ENCODE peak calls at places on chromosomes 11 and 22, in ten cellular contexts. One of them, this sample, is unnamed. For H3K27me3, the result is how much of the 10 kb centered on the place peaks cover.

GRCh38 chr11:68831124-68831523 is 10.6 kb downstream of the CPT1A start:
- DNase-seq in RWPE2: no peak
- DNase-seq in prostate gland: no peak
- DNase-seq in ovary: no peak
- DNase-seq in bronchial epithelial cell: no peak
- DNase-seq in IMR-90: no peak
- DNase-seq in dorsolateral prefrontal cortex: no peak
- DNase-seq in GM23338: no peak
- DNase-seq in pancreas: no peak
- DNase-seq in left ventricle myocardium inferior: no peak
- DNase-seq in this sample: no peak

GRCh38 chr11:111403021-111403725 is 24.1 kb upstream of the POU2AF1 start:
- DNase-seq in dorsolateral prefrontal cortex: no peak
- DNase-seq in bronchial epithelial cell: no peak
- DNase-seq in pancreas: no peak
- DNase-seq in GM23338: no peak
- DNase-seq in RWPE2: no peak
- DNase-seq in ovary: no peak
- DNase-seq in prostate gland: no peak
- DNase-seq in IMR-90: no peak
- DNase-seq in left ventricle myocardium inferior: no peak
- DNase-seq in this sample: no peak

GRCh38 chr11:133081020-133081419 is 451.3 kb downstream of the OPCML start:
- DNase-seq in IMR-90: no peak
- DNase-seq in dorsolateral prefrontal cortex: no peak
- DNase-seq in pancreas: no peak
- DNase-seq in RWPE2: no peak
- DNase-seq in GM23338: peak
- DNase-seq in left ventricle myocardium inferior: no peak
- DNase-seq in prostate gland: no peak
- DNase-seq in bronchial epithelial cell: no peak
- DNase-seq in ovary: no peak
- DNase-seq in this sample: no peak

GRCh38 chr22:31586137-31586920 is 75.7 kb downstream of the PISD start:
- DNase-seq in bronchial epithelial cell: no peak
- DNase-seq in prostate gland: no peak
- DNase-seq in GM23338: no peak
- DNase-seq in left ventricle myocardium inferior: no peak
- DNase-seq in IMR-90: peak
- DNase-seq in pancreas: no peak
- DNase-seq in dorsolateral prefrontal cortex: no peak
- DNase-seq in RWPE2: no peak
- DNase-seq in ovary: no peak
- DNase-seq in this sample: peak

GRCh38 chr22:39985383-39986045 is 9.2 kb upstream of the FAM83F start:
- DNase-seq in pancreas: no peak
- DNase-seq in left ventricle myocardium inferior: no peak
- DNase-seq in GM23338: no peak
- DNase-seq in ovary: no peak
- DNase-seq in bronchial epithelial cell: peak
- DNase-seq in RWPE2: no peak
- DNase-seq in prostate gland: no peak
- DNase-seq in IMR-90: no peak
- DNase-seq in dorsolateral prefrontal cortex: no peak
- DNase-seq in this sample: no peak

GRCh38 chr22:40313007-40313406 is 33.3 kb upstream of the ADSL start:
- DNase-seq in bronchial epithelial cell: no peak
- DNase-seq in prostate gland: no peak
- DNase-seq in ovary: no peak
- DNase-seq in dorsolateral prefrontal cortex: no peak
- DNase-seq in GM23338: no peak
- DNase-seq in IMR-90: no peak
- DNase-seq in pancreas: no peak
- DNase-seq in RWPE2: no peak
- DNase-seq in left ventricle myocardium inferior: no peak
- DNase-seq in this sample: no peak

GRCh38 chr11:68857037-68857586 is 15.4 kb upstream of the CPT1A start:
- DNase-seq in left ventricle myocardium inferior: no peak
- DNase-seq in prostate gland: no peak
- DNase-seq in GM23338: no peak
- DNase-seq in pancreas: no peak
- DNase-seq in bronchial epithelial cell: no peak
- DNase-seq in IMR-90: no peak
- DNase-seq in RWPE2: no peak
- DNase-seq in ovary: no peak
- DNase-seq in dorsolateral prefrontal cortex: no peak
- DNase-seq in this sample: no peak

GRCh38 chr11:12921580-12922157 is 87.4 kb upstream of the RASSF10 start:
- DNase-seq in IMR-90: no peak
- DNase-seq in prostate gland: no peak
- DNase-seq in GM23338: peak
- DNase-seq in RWPE2: no peak
- DNase-seq in left ventricle myocardium inferior: no peak
- DNase-seq in ovary: no peak
- DNase-seq in dorsolateral prefrontal cortex: no peak
- DNase-seq in bronchial epithelial cell: no peak
- DNase-seq in pancreas: no peak
- DNase-seq in this sample: no peak

GRCh38 chr22:20061481-20061861 is 18.6 kb upstream of the DGCR8 start:
- DNase-seq in RWPE2: peak
- DNase-seq in left ventricle myocardium inferior: no peak
- DNase-seq in pancreas: no peak
- DNase-seq in GM23338: no peak
- DNase-seq in dorsolateral prefrontal cortex: peak
- DNase-seq in bronchial epithelial cell: peak
- DNase-seq in ovary: no peak
- DNase-seq in IMR-90: peak
- DNase-seq in prostate gland: no peak
- DNase-seq in this sample: no peak

GRCh38 chr22:23524226-23524625 is 55.9 kb downstream of the IGLL1 start:
- DNase-seq in GM23338: no peak
- DNase-seq in ovary: no peak
- DNase-seq in dorsolateral prefrontal cortex: no peak
- DNase-seq in IMR-90: no peak
- DNase-seq in RWPE2: no peak
- DNase-seq in pancreas: no peak
- DNase-seq in left ventricle myocardium inferior: no peak
- DNase-seq in bronchial epithelial cell: no peak
- DNase-seq in prostate gland: no peak
- DNase-seq in this sample: no peak

GRCh38 chr11:129061466-129062194 is 119.0 kb upstream of the TP53AIP1 start:
- DNase-seq in prostate gland: no peak
- DNase-seq in GM23338: no peak
- DNase-seq in IMR-90: peak
- DNase-seq in ovary: no peak
- DNase-seq in bronchial epithelial cell: peak
- DNase-seq in dorsolateral prefrontal cortex: no peak
- DNase-seq in RWPE2: peak
- DNase-seq in left ventricle myocardium inferior: no peak
- DNase-seq in pancreas: no peak
- DNase-seq in this sample: no peak

DNA sequence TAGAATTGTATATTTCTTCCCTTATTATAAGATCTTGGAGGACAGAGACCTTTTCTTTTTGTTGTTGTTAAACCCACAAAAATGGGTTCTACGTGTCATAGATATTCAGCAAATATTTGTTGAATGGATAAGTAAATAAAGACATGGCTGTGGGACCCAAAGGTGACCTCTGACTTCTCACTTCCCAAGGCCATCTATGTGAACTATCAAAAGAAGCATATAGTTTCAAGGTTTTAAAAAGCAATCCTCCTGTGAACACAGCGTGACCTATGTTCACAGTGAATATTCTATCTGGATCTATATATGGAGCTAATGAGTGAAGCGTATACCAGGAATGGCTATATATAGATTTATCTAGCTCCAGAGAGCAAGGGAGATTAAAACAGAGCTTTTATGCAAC is 312.8 kb upstream of the C11orf87 start:
- DNase-seq in IMR-90: no peak
- DNase-seq in dorsolateral prefrontal cortex: no peak
- DNase-seq in RWPE2: no peak
- DNase-seq in pancreas: no peak
- DNase-seq in prostate gland: no peak
- DNase-seq in bronchial epithelial cell: no peak
- DNase-seq in GM23338: no peak
- DNase-seq in ovary: no peak
- DNase-seq in left ventricle myocardium inferior: no peak
- DNase-seq in this sample: no peak
- TF ChIP-seq CTCF in IMR-90: no peak
- TF ChIP-seq CTCF in dorsolateral prefrontal cortex: no peak
- TF ChIP-seq CTCF in RWPE2: no peak
- TF ChIP-seq CTCF in pancreas: no peak
- TF ChIP-seq CTCF in prostate gland: no peak
- TF ChIP-seq CTCF in bronchial epithelial cell: no peak
- TF ChIP-seq CTCF in GM23338: no peak
- TF ChIP-seq CTCF in ovary: no peak
- TF ChIP-seq CTCF in left ventricle myocardium inferior: no peak
- TF ChIP-seq CTCF in this sample: no peak

DNA sequence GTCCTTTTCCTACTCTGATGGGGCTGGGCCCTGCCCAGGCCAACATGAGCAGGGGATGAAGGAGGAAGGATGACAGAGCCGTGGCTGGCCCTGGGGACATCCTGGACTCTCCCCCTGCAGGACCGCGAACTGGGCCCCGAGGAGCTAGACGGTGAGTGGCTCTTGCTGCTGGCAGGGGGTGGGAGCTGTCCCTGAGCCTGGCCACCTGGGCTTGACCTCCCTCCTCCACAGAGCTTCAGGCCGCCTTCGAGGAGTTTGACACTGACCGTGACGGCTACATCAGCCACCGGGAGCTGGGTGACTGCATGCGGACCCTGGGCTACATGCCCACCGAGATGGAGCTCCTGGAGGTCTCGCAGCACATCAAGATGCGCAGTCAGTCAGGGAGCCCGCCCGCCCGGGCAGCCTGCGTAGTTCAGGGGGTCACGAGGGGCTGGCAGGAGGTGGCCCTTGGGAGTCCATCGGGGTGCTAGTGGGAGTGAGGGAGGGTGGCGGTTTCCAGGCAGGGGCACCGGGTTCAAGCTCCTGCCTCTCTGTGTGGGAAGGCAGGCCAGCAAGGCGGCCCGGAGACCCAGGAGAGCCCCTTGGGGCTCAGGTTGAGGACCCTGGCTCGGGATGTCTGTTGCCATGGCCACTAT is 1.0 kb downstream of the CABP4 start:
- DNase-seq in prostate gland: no peak
- DNase-seq in IMR-90: no peak
- DNase-seq in GM23338: no peak
- DNase-seq in RWPE2: peak
- DNase-seq in bronchial epithelial cell: no peak
- DNase-seq in dorsolateral prefrontal cortex: no peak
- DNase-seq in left ventricle myocardium inferior: no peak
- DNase-seq in pancreas: peak
- DNase-seq in ovary: no peak
- DNase-seq in this sample: no peak
- H3K27me3 ChIP-seq in prostate gland: under half
- H3K27me3 ChIP-seq in IMR-90: under half
- H3K27me3 ChIP-seq in GM23338: under half
- H3K27me3 ChIP-seq in RWPE2: under half
- H3K27me3 ChIP-seq in bronchial epithelial cell: under half
- H3K27me3 ChIP-seq in dorsolateral prefrontal cortex: under half
- H3K27me3 ChIP-seq in left ventricle myocardium inferior: under half
- H3K27me3 ChIP-seq in pancreas: under half
- H3K27me3 ChIP-seq in ovary: under half
- H3K27me3 ChIP-seq in this sample: under half

GRCh38 chr11:10750838-10751580 is at the start of gene CTR9:
- DNase-seq in GM23338: peak
- DNase-seq in RWPE2: peak
- DNase-seq in dorsolateral prefrontal cortex: peak
- DNase-seq in bronchial epithelial cell: peak
- DNase-seq in left ventricle myocardium inferior: peak
- DNase-seq in pancreas: peak
- DNase-seq in ovary: peak
- DNase-seq in IMR-90: peak
- DNase-seq in prostate gland: peak
- DNase-seq in this sample: peak
- TF ChIP-seq CTCF in GM23338: no peak
- TF ChIP-seq CTCF in RWPE2: peak
- TF ChIP-seq CTCF in dorsolateral prefrontal cortex: no peak
- TF ChIP-seq CTCF in bronchial epithelial cell: peak
- TF ChIP-seq CTCF in left ventricle myocardium inferior: peak
- TF ChIP-seq CTCF in pancreas: no peak
- TF ChIP-seq CTCF in ovary: no peak
- TF ChIP-seq CTCF in IMR-90: peak
- TF ChIP-seq CTCF in prostate gland: peak
- TF ChIP-seq CTCF in this sample: peak

GRCh38 chr11:70628176-70628860 is 230.0 kb downstream of the CTTN start:
- DNase-seq in ovary: no peak
- DNase-seq in prostate gland: no peak
- DNase-seq in pancreas: no peak
- DNase-seq in dorsolateral prefrontal cortex: no peak
- DNase-seq in bronchial epithelial cell: no peak
- DNase-seq in IMR-90: no peak
- DNase-seq in RWPE2: no peak
- DNase-seq in GM23338: no peak
- DNase-seq in left ventricle myocardium inferior: no peak
- DNase-seq in this sample: no peak

GRCh38 chr11:70628881-70629844 is 230.8 kb downstream of the CTTN start:
- DNase-seq in RWPE2: no peak
- DNase-seq in ovary: no peak
- DNase-seq in IMR-90: no peak
- DNase-seq in prostate gland: peak
- DNase-seq in dorsolateral prefrontal cortex: peak
- DNase-seq in bronchial epithelial cell: no peak
- DNase-seq in left ventricle myocardium inferior: peak
- DNase-seq in GM23338: peak
- DNase-seq in pancreas: peak
- DNase-seq in this sample: peak

GRCh38 chr11:70631624-70632047 is 233.3 kb downstream of the CTTN start:
- DNase-seq in ovary: no peak
- DNase-seq in left ventricle myocardium inferior: no peak
- DNase-seq in RWPE2: no peak
- DNase-seq in dorsolateral prefrontal cortex: no peak
- DNase-seq in pancreas: peak
- DNase-seq in bronchial epithelial cell: no peak
- DNase-seq in IMR-90: no peak
- DNase-seq in GM23338: no peak
- DNase-seq in prostate gland: no peak
- DNase-seq in this sample: no peak

GRCh38 chr11:70630816-70631623 is 232.7 kb downstream of the CTTN start:
- DNase-seq in dorsolateral prefrontal cortex: peak
- DNase-seq in pancreas: peak
- DNase-seq in bronchial epithelial cell: no peak
- DNase-seq in ovary: no peak
- DNase-seq in GM23338: no peak
- DNase-seq in prostate gland: no peak
- DNase-seq in left ventricle myocardium inferior: no peak
- DNase-seq in RWPE2: no peak
- DNase-seq in IMR-90: no peak
- DNase-seq in this sample: no peak

DNA sequence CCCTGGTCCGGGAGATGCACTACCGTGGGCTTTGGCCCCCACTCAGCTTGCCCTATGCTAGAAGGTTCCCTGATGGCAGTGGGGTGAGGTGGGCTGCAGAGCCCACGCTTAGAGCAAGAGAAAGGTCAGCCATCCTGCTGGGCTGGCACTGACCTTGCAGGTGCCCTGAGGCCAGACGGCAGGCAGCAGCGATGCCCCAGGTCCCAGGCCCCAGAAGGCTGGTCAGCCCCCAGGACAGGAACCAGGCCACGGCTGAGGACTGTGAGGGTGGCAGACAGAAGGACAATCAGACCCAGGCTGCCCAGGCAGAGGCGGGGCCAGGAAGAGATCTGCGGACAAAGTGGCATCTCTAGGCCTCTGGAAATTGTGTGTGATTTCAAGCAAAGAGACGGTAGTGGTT is 231.7 kb downstream of the CTTN start:
- DNase-seq in pancreas: peak
- DNase-seq in IMR-90: no peak
- DNase-seq in prostate gland: no peak
- DNase-seq in ovary: no peak
- DNase-seq in GM23338: no peak
- DNase-seq in bronchial epithelial cell: no peak
- DNase-seq in left ventricle myocardium inferior: no peak
- DNase-seq in RWPE2: no peak
- DNase-seq in dorsolateral prefrontal cortex: no peak
- DNase-seq in this sample: no peak
- H3K27me3 ChIP-seq in pancreas: under half
- H3K27me3 ChIP-seq in IMR-90: under half
- H3K27me3 ChIP-seq in prostate gland: under half
- H3K27me3 ChIP-seq in ovary: under half
- H3K27me3 ChIP-seq in GM23338: under half
- H3K27me3 ChIP-seq in bronchial epithelial cell: under half
- H3K27me3 ChIP-seq in left ventricle myocardium inferior: under half
- H3K27me3 ChIP-seq in RWPE2: under half
- H3K27me3 ChIP-seq in dorsolateral prefrontal cortex: under half
- H3K27me3 ChIP-seq in this sample: under half

This sample was measured in hepatocyte.